ENCODE peak calls at places on chromosome 2, in four cellular contexts. V is GM23338, Q is PC-3, D is GM23248. T is an unnamed sample. For H3F3A, the result is how much of the 10 kb centered on the place peaks cover.

GRCh38 chr2:28174211-28174610 is 218.4 kb upstream of the FOSL2 start:
- DNase-seq in Q (no peak), V (no peak), D (no peak), T (no peak)

GRCh38 chr2:207896525-207897295 is 127.0 kb upstream of the FZD5 start:
- DNase-seq in D (no peak), V (peak), Q (peak), T (peak)

GRCh38 chr2:69615969-69616368 is 27.6 kb downstream of the AAK1 start:
- DNase-seq in D (no peak), Q (no peak), V (no peak), T (no peak)

GRCh38 chr2:160469164-160469563 is 24.4 kb downstream of the RBMS1 start:
- DNase-seq in Q (no peak), V (no peak), D (peak), T (no peak)

GRCh38 chr2:66495788-66496640 is 61.1 kb downstream of the MEIS1 start:
- DNase-seq in V (peak), Q (peak), D (peak), T (peak)

GRCh38 chr2:85953476-85953875 is 64.7 kb upstream of the ST3GAL5 start:
- DNase-seq in V (no peak), Q (no peak), D (peak), T (no peak)

GRCh38 chr2:132971310-132972061 is 301.5 kb upstream of the LYPD1 start:
- DNase-seq in Q (no peak), D (no peak), V (no peak), T (no peak)

GRCh38 chr2:127045792-127046501 is 61.0 kb downstream of the BIN1 start:
- DNase-seq in D (peak), Q (no peak), V (no peak), T (no peak)

GRCh38 chr2:182220318-182220717 is 206.5 kb downstream of the PDE1A start:
- DNase-seq in D (no peak), Q (no peak), V (no peak), T (no peak)

GRCh38 chr2:54416166-54416798 is 39.8 kb upstream of the SPTBN1 start:
- DNase-seq in V (no peak), D (no peak), Q (no peak), T (no peak)

GRCh38 chr2:30768708-30769580 is 38.3 kb downstream of the CAPN13 start:
- DNase-seq in D (no peak), V (no peak), Q (no peak), T (no peak)

GRCh38 chr2:10414000-10414451 is 34.1 kb downstream of the ODC1 start:
- DNase-seq in Q (peak), V (no peak), D (peak), T (no peak)

GRCh38 chr2:62340981-62341624 is 145.2 kb downstream of the B3GNT2 start:
- DNase-seq in V (no peak), D (peak), Q (peak), T (no peak)

GRCh38 chr2:95353055-95353575 is 49.4 kb upstream of the FAHD2A start:
- DNase-seq in D (no peak), V (no peak), Q (no peak), T (no peak)

GRCh38 chr2:33219850-33220275 is 256.6 kb upstream of the RASGRP3 start:
- DNase-seq in V (no peak), D (peak), Q (peak), T (no peak)

GRCh38 chr2:202762546-202762945 is 109.0 kb downstream of the ICA1L start:
- DNase-seq in D (no peak), Q (no peak), V (no peak), T (no peak)

GRCh38 chr2:30747206-30747605 is 60.0 kb downstream of the CAPN13 start:
- DNase-seq in Q (peak), V (no peak), D (no peak), T (no peak)

GRCh38 chr2:17709897-17710296 is 43.7 kb downstream of the SMC6 start:
- DNase-seq in V (no peak), D (peak), Q (no peak), T (no peak)

GRCh38 chr2:63050186-63050915 is at the start of gene OTX1:
- DNase-seq in Q (peak), V (peak), D (peak), T (peak)

GRCh38 chr2:235577404-235578330 is 83.8 kb downstream of the AGAP1 start:
- DNase-seq in V (no peak), Q (no peak), D (peak), T (peak)

GRCh38 chr2:9165625-9166024 is 41.0 kb upstream of the ASAP2 start:
- DNase-seq in V (no peak), D (peak), Q (peak), T (no peak)

GRCh38 chr2:191892391-191892790 is 45.5 kb upstream of the CAVIN2 start:
- DNase-seq in Q (peak), V (no peak), D (peak), T (no peak)

GRCh38 chr2:214781226-214781625 is 28.3 kb downstream of the BARD1 start:
- DNase-seq in D (no peak), V (no peak), Q (no peak), T (no peak)

GRCh38 chr2:235605306-235605998 is 111.6 kb downstream of the AGAP1 start:
- DNase-seq in Q (no peak), D (peak), V (peak), T (peak)

GRCh38 chr2:138373993-138374408 is 127.6 kb upstream of the SPOPL start:
- DNase-seq in V (peak), D (peak), Q (peak), T (peak)

GRCh38 chr2:186480991-186481390 is 5.1 kb upstream of the ZC3H15 start:
- DNase-seq in D (no peak), V (no peak), Q (no peak), T (no peak)

GRCh38 chr2:55090702-55091101 is 40.5 kb upstream of the RTN4 start:
- DNase-seq in Q (no peak), V (no peak), D (peak), T (no peak)

GRCh38 chr2:144165599-144166250 is 354.2 kb downstream of the ZEB2 start:
- DNase-seq in Q (peak), V (no peak), D (no peak), T (no peak)

GRCh38 chr2:72937356-72937669 is 20.0 kb downstream of the EMX1 start:
- DNase-seq in D (no peak), V (no peak), Q (no peak), T (no peak)

GRCh38 chr2:30480703-30481322 is 33.8 kb downstream of the LCLAT1 start:
- DNase-seq in Q (no peak), D (no peak), V (no peak), T (no peak)

GRCh38 chr2:70931376-70932000 is 4.2 kb upstream of the ATP6V1B1 start:
- DNase-seq in D (no peak), V (peak), Q (no peak), T (no peak)

GRCh38 chr2:108399479-108399878 is 21.7 kb downstream of the SULT1C4 start:
- DNase-seq in Q (no peak), D (peak), V (peak), T (no peak)
- H3K27ac ChIP-seq in Q (no peak), D (no peak), V (no peak), T (no peak)

GRCh38 chr2:172438064-172438421 is 10.7 kb downstream of the ITGA6 start:
- DNase-seq in Q (peak), D (peak), V (no peak), T (no peak)
- H3F3A ChIP-seq in Q (under half), D (under half), V (under half), T (under half)

GRCh38 chr2:178474560-178474959 is 3.8 kb downstream of the FKBP7 start:
- DNase-seq in Q (no peak), V (no peak), D (no peak), T (no peak)

GRCh38 chr2:178477443-178478099 is 829 bp downstream of the FKBP7 start:
- DNase-seq in D (no peak), Q (no peak), V (no peak), T (no peak)

GRCh38 chr2:178473373-178473772 is 5.0 kb downstream of the FKBP7 start:
- DNase-seq in Q (no peak), D (no peak), V (no peak), T (no peak)

GRCh38 chr2:178476477-178476876 is 1.9 kb downstream of the FKBP7 start:
- DNase-seq in Q (no peak), D (no peak), V (no peak), T (no peak)

DNA sequence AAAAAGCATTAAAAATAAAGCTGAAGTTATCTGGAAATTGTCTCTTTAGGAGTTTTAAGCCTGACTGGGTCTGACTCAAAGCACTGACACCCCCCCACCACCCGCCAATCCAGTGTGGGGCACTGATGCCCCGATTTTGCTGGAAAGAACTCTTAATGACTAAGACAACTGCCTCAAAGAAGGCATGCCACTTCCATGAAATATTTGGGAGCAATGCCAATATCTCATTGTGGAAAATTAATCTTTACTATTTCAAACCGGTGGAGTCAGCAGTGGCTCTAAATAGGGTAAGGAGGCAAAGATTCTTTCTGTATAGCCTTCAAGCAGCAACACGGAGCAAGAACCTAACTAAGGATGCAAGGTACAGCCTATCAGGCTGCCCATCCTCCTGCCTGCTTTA is 4.5 kb downstream of the FKBP7 start:
- DNase-seq in V (no peak), Q (peak), D (peak), T (no peak)
- TF ChIP-seq EZH2phosphoT487 in V (no peak), Q (no peak), D (no peak), T (no peak)

DNA sequence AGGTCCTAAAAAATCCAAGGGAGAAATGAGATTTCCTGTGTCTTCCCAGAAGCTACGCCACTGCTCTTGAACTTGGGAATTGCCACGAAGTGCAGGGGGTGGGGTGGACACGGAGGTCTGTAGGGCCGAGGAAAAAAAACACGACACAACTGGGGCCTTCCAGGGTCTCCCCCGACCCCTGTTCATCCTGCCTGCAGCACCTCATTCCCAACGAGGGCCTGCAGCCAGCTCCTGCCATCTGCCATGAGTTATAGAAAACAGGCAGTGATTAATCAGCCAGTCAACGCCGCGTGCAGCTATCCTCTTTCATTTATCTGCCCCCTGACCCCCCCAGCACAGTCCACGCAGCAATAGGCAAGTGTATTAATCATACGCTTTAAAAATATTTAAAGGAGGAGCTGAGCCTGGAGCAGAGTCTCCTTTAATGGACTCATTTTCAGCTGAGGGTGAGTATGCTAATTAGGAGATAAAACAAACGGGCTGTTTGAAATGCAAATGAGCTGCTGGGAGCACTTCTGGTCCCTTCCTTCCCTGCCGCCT is 209.9 kb downstream of the TFCP2L1 start:
- DNase-seq in V (peak), D (peak), Q (peak), T (peak)
- H3K27ac ChIP-seq in V (no peak), D (no peak), Q (no peak), T (no peak)

DNA sequence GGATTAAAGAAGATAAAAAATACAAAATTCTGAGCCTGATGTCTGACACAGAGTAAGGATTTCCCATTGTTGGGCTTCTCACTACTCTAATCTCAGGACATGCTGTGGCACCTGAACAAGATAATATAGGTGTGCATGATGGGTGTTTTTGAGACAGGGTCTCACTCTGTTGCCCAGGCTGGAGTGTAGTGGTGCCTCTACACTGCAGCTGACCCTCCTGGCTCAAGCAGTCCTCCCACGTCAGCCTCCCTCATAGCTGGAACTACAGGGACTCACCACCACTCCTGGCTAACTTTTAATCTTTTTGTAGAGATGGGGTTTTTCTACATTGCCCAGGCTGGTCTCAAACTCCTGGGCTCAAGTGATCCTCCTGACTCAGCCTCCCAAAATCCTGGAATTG is 32.9 kb downstream of the SOX11 start:
- DNase-seq in D (no peak), Q (no peak), V (no peak), T (no peak)
- H3F3A ChIP-seq in D (under half), Q (under half), V (under half), T (under half)

GRCh38 chr2:162821718-162822117 is 16.8 kb downstream of the KCNH7 start:
- DNase-seq in D (no peak), Q (no peak), V (no peak), T (no peak)

GRCh38 chr2:162824319-162824718 is 14.2 kb downstream of the KCNH7 start:
- DNase-seq in Q (peak), V (peak), D (no peak), T (peak)

GRCh38 chr2:162825578-162825977 is 13.0 kb downstream of the KCNH7 start:
- DNase-seq in V (no peak), Q (no peak), D (no peak), T (no peak)

GRCh38 chr2:162817921-162818320 is 20.6 kb downstream of the KCNH7 start:
- DNase-seq in D (no peak), V (no peak), Q (no peak), T (no peak)

GRCh38 chr2:162821176-162821575 is 17.4 kb downstream of the KCNH7 start:
- DNase-seq in Q (peak), D (peak), V (no peak), T (no peak)
- TF ChIP-seq EZH2phosphoT487 in Q (no peak), D (no peak), V (no peak), T (no peak)

DNA sequence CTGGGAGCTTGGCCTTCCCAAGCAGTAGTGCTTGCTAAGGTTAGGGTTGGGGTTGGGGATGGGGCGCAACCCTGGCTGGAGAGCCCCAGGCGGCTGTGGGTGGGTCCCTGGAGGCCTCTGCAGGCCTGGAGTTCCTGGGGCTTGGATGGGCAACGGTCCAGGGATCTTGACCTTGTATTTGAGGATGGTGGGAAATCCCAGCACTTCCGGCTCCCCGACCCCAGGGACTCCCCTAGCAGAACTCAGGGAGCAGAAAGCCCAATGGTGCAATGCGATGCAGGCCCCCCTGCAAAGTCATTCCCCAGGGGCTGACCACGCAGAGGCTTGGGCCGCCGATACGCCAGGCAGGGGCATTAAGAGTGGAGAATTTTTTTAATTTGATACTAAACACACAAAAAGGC is 12.5 kb upstream of the MLPH start:
- DNase-seq in Q (no peak), D (peak), V (no peak), T (no peak)
- H3K27ac ChIP-seq in Q (peak), D (peak), V (peak), T (no peak)

DNA sequence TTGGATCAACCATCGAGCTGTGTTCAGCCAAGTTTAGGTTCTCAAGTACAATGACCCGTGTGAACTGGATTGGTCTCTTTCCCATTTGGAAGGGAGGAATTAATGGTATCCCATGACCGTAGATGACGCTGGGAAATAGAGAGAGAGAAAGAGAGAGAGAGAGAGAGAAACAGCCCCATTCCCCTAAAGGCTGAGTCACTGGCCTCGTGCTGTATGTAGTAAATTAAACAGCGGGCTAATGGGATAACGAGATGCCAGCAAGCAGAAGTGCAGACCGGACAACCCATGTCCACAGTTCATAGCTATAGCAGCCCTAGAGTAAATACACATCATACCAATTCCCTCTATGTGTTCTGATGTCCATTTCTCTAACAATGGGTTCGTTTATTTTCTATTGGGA is 99.6 kb downstream of the BCL11A start:
- DNase-seq in D (no peak), V (no peak), Q (no peak), T (no peak)
- H3F3A ChIP-seq in D (under half), V (under half), Q (under half), T (under half)

GRCh38 chr2:123091471-123091870 is 933.6 kb upstream of the CNTNAP5 start:
- DNase-seq in Q (no peak), V (no peak), D (no peak), T (no peak)

GRCh38 chr2:123086613-123087012 is 938.5 kb upstream of the CNTNAP5 start:
- DNase-seq in V (no peak), Q (no peak), D (no peak), T (no peak)

GRCh38 chr2:123080331-123080730 is 944.8 kb upstream of the CNTNAP5 start:
- DNase-seq in V (no peak), Q (peak), D (no peak), T (no peak)

DNA sequence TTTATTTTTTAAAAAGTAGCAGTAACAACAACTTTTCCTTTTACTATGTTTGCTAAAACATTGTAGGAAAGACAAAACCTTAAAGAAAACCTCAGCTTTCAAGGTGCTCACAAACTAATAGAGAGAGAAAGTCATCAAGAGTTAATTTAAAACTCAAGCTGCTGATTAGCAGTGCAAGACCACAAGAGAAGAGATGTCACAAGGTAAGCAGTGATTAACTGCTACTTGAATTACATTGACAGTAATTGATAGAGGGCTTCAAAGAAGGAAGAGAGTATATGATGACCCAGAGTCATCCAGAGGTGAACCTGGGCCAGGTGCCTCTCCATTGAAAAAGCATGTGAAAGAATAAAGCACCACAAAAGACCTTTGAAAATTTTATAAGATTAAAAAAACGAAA is 939.6 kb upstream of the CNTNAP5 start:
- DNase-seq in Q (no peak), D (no peak), V (no peak), T (no peak)
- TF ChIP-seq EZH2phosphoT487 in Q (no peak), D (no peak), V (no peak), T (no peak)

T was measured in neural progenitor cell.